ENCODE peak calls at places on chromosomes 13 and 19, in eight cellular contexts. Z, I, A, C, E, J, O and Y are unnamed samples.

GRCh38 chr13:111328111-111328802 is 7.8 kb downstream of the TEX29 start:
- DNase-seq in J (no peak), E (no peak), Z (peak; percentile 58), A (no peak), I (no peak), C (no peak), O (no peak), Y (no peak)

GRCh38 chr19:1087813-1088418 is 7.3 kb downstream of the POLR2E start:
- DNase-seq in A (no peak), Z (peak; percentile 83), C (no peak), I (peak; percentile 78), O (no peak), J (no peak), E (no peak), Y (no peak)

GRCh38 chr19:1906985-1907562 is 1.9 kb downstream of the ADAT3 start:
- DNase-seq in Z (no peak), A (no peak), O (no peak), I (no peak), J (no peak), E (no peak), C (no peak), Y (no peak)

GRCh38 chr19:10464456-10464855 is 38.7 kb downstream of the KEAP1 start:
- DNase-seq in C (no peak), J (no peak), O (no peak), Z (no peak), E (no peak), I (no peak), A (no peak), Y (no peak)

GRCh38 chr13:61700663-61701062 is 285.0 kb upstream of the PCDH20 start:
- DNase-seq in I (no peak), Z (no peak), O (no peak), C (no peak), A (no peak), J (no peak), E (no peak), Y (no peak)

GRCh38 chr19:5498817-5499535 is 43.8 kb downstream of the ZNRF4 start:
- DNase-seq in I (no peak), Z (no peak), J (no peak), C (no peak), E (no peak), O (no peak), A (no peak), Y (no peak)

GRCh38 chr19:32254128-32254527 is 91.3 kb upstream of the ZNF507 start:
- DNase-seq in Z (no peak), I (no peak), J (no peak), E (no peak), C (no peak), O (no peak), A (no peak), Y (no peak)

GRCh38 chr13:99687728-99688397 is 186.6 kb downstream of the TM9SF2 start:
- DNase-seq in E (no peak), A (no peak), J (no peak), C (no peak), O (peak; percentile 64), Z (no peak), I (no peak), Y (no peak)

GRCh38 chr19:16327911-16328823 is 3.5 kb downstream of the KLF2 start:
- DNase-seq in I (peak; percentile 89), O (peak; percentile 38), E (peak; percentile 94), J (peak; percentile 88), A (peak; percentile 55), C (peak; percentile 51), Z (no peak), Y (peak; percentile 68)

GRCh38 chr13:70623260-70623659 is 515.0 kb upstream of the KLHL1 start:
- DNase-seq in C (no peak), I (no peak), O (peak; percentile 14), E (peak; percentile 16), Z (no peak), J (peak; percentile 4), A (peak; percentile 3), Y (no peak)

GRCh38 chr19:38709671-38710415 is 34.4 kb downstream of the CAPN12 start:
- DNase-seq in E (no peak), Z (peak; percentile 75), I (no peak), J (no peak), A (no peak), C (no peak), O (no peak), Y (no peak)

GRCh38 chr19:39130337-39131254 is 5.0 kb downstream of the PAK4 start:
- DNase-seq in A (no peak), Z (no peak), E (no peak), C (no peak), I (no peak), J (no peak), O (no peak), Y (no peak)

GRCh38 chr19:46297700-46298476 is 1.0 kb downstream of the HIF3A start:
- DNase-seq in I (peak; percentile 91), A (no peak), Z (peak; percentile 87), E (peak; percentile 94), O (peak; percentile 40), C (no peak), J (peak; percentile 88), Y (no peak)

GRCh38 chr19:46296722-46297431 is at the start of gene HIF3A:
- DNase-seq in I (peak; percentile 68), A (no peak), Z (peak; percentile 74), C (no peak), E (peak; percentile 78), O (peak; percentile 58), J (peak; percentile 82), Y (no peak)

GRCh38 chr19:46299695-46300094 is 2.9 kb downstream of the HIF3A start:
- DNase-seq in C (no peak), J (peak; percentile 38), I (peak; percentile 8), O (no peak), Z (no peak), E (no peak), A (no peak), Y (no peak)

GRCh38 chr19:46299004-46299509 is 2.2 kb downstream of the HIF3A start:
- DNase-seq in A (peak; percentile 93), O (peak; percentile 92), E (peak; percentile 98), I (peak; percentile 94), Z (peak; percentile 96), C (peak; percentile 49), J (peak; percentile 98), Y (no peak)

GRCh38 chr19:46298477-46299003 is 1.7 kb downstream of the HIF3A start:
- DNase-seq in E (no peak), A (no peak), J (no peak), I (no peak), O (no peak), Z (no peak), C (no peak), Y (no peak)
- TF ChIP-seq CTCF in E (no peak), A (no peak), J (no peak), I (no peak), O (no peak), Z (no peak), C (no peak), Y (no peak)

GRCh38 chr13:109159650-109160309 is 530.4 kb downstream of the MYO16 start:
- DNase-seq in E (no peak), O (no peak), J (no peak), C (no peak), I (no peak), A (no peak), Z (no peak), Y (no peak)

GRCh38 chr13:109160357-109160756 is 530.9 kb downstream of the MYO16 start:
- DNase-seq in O (no peak), E (no peak), A (no peak), Z (no peak), I (no peak), C (no peak), J (no peak), Y (no peak)

GRCh38 chr13:109163052-109163413 is 533.6 kb downstream of the MYO16 start:
- DNase-seq in A (no peak), E (peak; percentile 28), O (no peak), I (no peak), Z (no peak), J (no peak), C (no peak), Y (no peak)

GRCh38 chr13:109160887-109161669 is 531.7 kb downstream of the MYO16 start:
- DNase-seq in J (no peak), A (peak; percentile 19), Z (no peak), I (no peak), E (no peak), O (no peak), C (no peak), Y (no peak)

GRCh38 chr13:109162248-109163051 is 533.0 kb downstream of the MYO16 start:
- DNase-seq in A (no peak), O (no peak), I (no peak), E (no peak), J (no peak), Z (no peak), C (no peak), Y (no peak)
- TF ChIP-seq CTCF in A (no peak), O (no peak), I (no peak), E (no peak), J (no peak), Z (no peak), C (no peak), Y (no peak)

DNA sequence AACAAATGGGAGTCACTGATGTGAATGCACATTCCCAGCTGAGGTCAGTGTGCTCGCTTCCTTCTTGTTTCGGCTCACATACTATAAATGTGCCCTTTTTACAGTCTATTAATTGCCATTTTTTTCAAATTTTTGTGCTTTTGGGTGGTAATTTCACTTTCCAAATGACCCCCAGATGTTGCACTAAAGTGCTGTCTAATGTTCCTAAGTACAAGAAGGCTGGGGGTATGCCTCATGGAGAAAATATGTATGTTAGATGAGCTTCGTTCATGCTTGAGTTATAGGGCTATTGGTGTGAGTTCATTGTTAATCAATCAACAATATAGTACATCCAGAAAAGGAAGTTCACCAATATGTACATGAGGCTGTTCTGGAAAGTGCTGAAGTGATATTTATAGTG is 84.7 kb downstream of the KL start:
- DNase-seq in E (no peak), Z (no peak), A (no peak), C (no peak), J (peak; percentile 68), O (no peak), I (no peak), Y (no peak)
- TF ChIP-seq CTCF in E (no peak), Z (no peak), A (no peak), C (no peak), J (no peak), O (no peak), I (no peak), Y (no peak)

GRCh38 chr13:66691149-66691548 is 539.0 kb downstream of the PCDH9 start:
- DNase-seq in A (no peak), Z (no peak), J (no peak), E (no peak), O (no peak), I (no peak), C (no peak), Y (no peak)

GRCh38 chr13:66693656-66694055 is 536.5 kb downstream of the PCDH9 start:
- DNase-seq in J (no peak), E (peak; percentile 48), I (no peak), A (no peak), O (no peak), Z (no peak), C (no peak), Y (no peak)

GRCh38 chr13:66689037-66689619 is 541.0 kb downstream of the PCDH9 start:
- DNase-seq in C (no peak), E (peak; percentile 39), Z (no peak), J (no peak), O (peak; percentile 41), A (no peak), I (no peak), Y (no peak)

DNA sequence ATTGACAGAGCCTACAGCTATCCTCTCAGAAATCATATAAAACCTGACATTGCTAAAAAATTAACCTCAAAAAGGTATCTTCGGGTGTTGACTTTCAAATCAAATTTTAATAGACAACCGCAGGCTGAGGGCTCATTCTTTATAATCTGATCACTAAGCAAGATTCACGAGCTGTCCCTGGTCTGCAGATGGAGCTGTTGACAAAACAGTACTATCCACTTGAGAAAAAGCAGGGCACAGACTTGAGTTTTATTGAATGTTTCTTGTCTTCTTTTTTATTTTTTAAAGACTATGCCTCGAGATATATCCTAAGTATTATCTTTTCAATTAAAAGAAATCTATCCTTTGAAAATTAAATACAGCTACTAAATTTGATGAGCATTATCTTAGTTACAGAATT is 540.5 kb downstream of the PCDH9 start:
- DNase-seq in Z (no peak), J (peak; percentile 53), C (peak; percentile 12), O (peak; percentile 54), A (no peak), I (no peak), E (peak; percentile 70), Y (no peak)
- TF ChIP-seq CTCF in Z (no peak), J (peak; percentile 28), C (no peak), O (peak; percentile 54), A (no peak), I (no peak), E (peak; percentile 38), Y (no peak)